ENCODE peak calls at places on chromosomes 6 and 20, in ten cellular contexts. W, L, E, M, V, H, D, C, I and X are unnamed samples.

GRCh38 chr20:16970751-16971150 is 222.6 kb downstream of the OTOR start:
- DNase-seq in W (no peak), L (no peak), E (no peak), M (no peak), V (no peak), H (no peak), D (no peak), C (no peak), I (no peak), X (no peak)

GRCh38 chr6:48080227-48081009 is 30.6 kb downstream of the PTCHD4 start:
- DNase-seq in W (no peak), L (peak; percentile 27), E (peak; percentile 16), M (no peak), V (no peak), H (no peak), D (no peak), C (peak; percentile 62), I (no peak), X (no peak)

GRCh38 chr20:52105045-52105572 is 86.5 kb downstream of the ZFP64 start:
- DNase-seq in W (no peak), L (peak; percentile 46), E (peak; percentile 40), M (peak; percentile 69), V (peak; percentile 39), H (no peak), D (peak; percentile 48), C (peak; percentile 44), I (peak; percentile 88), X (peak; percentile 51)

GRCh38 chr6:167404385-167405049 is 79.6 kb downstream of the TTLL2 start:
- DNase-seq in W (no peak), L (no peak), E (no peak), M (no peak), V (no peak), H (no peak), D (no peak), C (no peak), I (peak; percentile 14), X (no peak)

GRCh38 chr6:16249971-16250370 is 11.6 kb downstream of the GMPR start:
- DNase-seq in W (no peak), L (no peak), E (no peak), M (no peak), V (no peak), H (no peak), D (no peak), C (no peak), I (peak; percentile 36), X (no peak)

GRCh38 chr6:89298680-89299450 is 16.2 kb downstream of the GABRR2 start:
- DNase-seq in W (peak; percentile 93), L (peak; percentile 92), E (peak; percentile 15), M (no peak), V (peak; percentile 97), H (no peak), D (no peak), C (peak; percentile 58), I (no peak), X (no peak)

GRCh38 chr6:139161169-139161568 is 26.3 kb downstream of the HECA start:
- DNase-seq in W (no peak), L (peak; percentile 84), E (no peak), M (no peak), V (peak; percentile 13), H (no peak), D (no peak), C (peak; percentile 72), I (no peak), X (no peak)

GRCh38 chr6:49499121-49499520 is 602 bp upstream of the GLYATL3 start:
- DNase-seq in W (no peak), L (no peak), E (no peak), M (no peak), V (no peak), H (no peak), D (no peak), C (no peak), I (no peak), X (no peak)

GRCh38 chr6:92840246-92840930 is 579.0 kb downstream of the EPHA7 start:
- DNase-seq in W (no peak), L (peak; percentile 21), E (no peak), M (no peak), V (no peak), H (no peak), D (no peak), C (no peak), I (no peak), X (no peak)

GRCh38 chr6:106799008-106799952 is 169.9 kb downstream of the QRSL1 start:
- DNase-seq in W (peak; percentile 66), L (peak; percentile 12), E (no peak), M (no peak), V (peak; percentile 83), H (no peak), D (no peak), C (peak; percentile 87), I (no peak), X (no peak)

GRCh38 chr6:13005994-13006393 is 289.4 kb downstream of the PHACTR1 start:
- DNase-seq in W (no peak), L (no peak), E (no peak), M (no peak), V (no peak), H (no peak), D (peak; percentile 49), C (no peak), I (no peak), X (no peak)

GRCh38 chr6:79782775-79783174 is 151.6 kb downstream of the SH3BGRL2 start:
- DNase-seq in W (no peak), L (no peak), E (no peak), M (no peak), V (no peak), H (no peak), D (no peak), C (no peak), I (no peak), X (no peak)

GRCh38 chr6:26122402-26122792 is 35.2 kb downstream of the HFE start:
- DNase-seq in W (peak; percentile 46), L (no peak), E (peak; percentile 5), M (no peak), V (peak; percentile 49), H (peak; percentile 25), D (no peak), C (peak; percentile 36), I (peak; percentile 51), X (no peak)

GRCh38 chr6:118551063-118551672 is 3.1 kb downstream of the PLN start:
- DNase-seq in W (peak; percentile 61), L (peak; percentile 83), E (peak; percentile 53), M (no peak), V (peak; percentile 56), H (no peak), D (peak; percentile 41), C (peak; percentile 60), I (no peak), X (peak; percentile 48)

GRCh38 chr20:47551841-47552240 is 50.2 kb downstream of the NCOA3 start:
- DNase-seq in W (no peak), L (no peak), E (peak; percentile 26), M (no peak), V (peak; percentile 19), H (no peak), D (peak; percentile 52), C (no peak), I (no peak), X (no peak)

GRCh38 chr6:16473908-16474791 is 235.8 kb downstream of the GMPR start:
- DNase-seq in W (no peak), L (no peak), E (no peak), M (no peak), V (no peak), H (no peak), D (no peak), C (no peak), I (no peak), X (no peak)

GRCh38 chr6:167564416-167565250 is 239.7 kb downstream of the TTLL2 start:
- DNase-seq in W (no peak), L (no peak), E (no peak), M (peak; percentile 41), V (no peak), H (no peak), D (no peak), C (no peak), I (no peak), X (no peak)

GRCh38 chr6:139587469-139587868 is 213.0 kb upstream of the CITED2 start:
- DNase-seq in W (no peak), L (peak; percentile 86), E (peak; percentile 84), M (no peak), V (peak; percentile 45), H (no peak), D (no peak), C (peak; percentile 26), I (no peak), X (no peak)

GRCh38 chr6:68636710-68637470 is 1.8 kb downstream of the ADGRB3 start:
- DNase-seq in W (no peak), L (no peak), E (no peak), M (no peak), V (no peak), H (no peak), D (no peak), C (no peak), I (no peak), X (no peak)

DNA sequence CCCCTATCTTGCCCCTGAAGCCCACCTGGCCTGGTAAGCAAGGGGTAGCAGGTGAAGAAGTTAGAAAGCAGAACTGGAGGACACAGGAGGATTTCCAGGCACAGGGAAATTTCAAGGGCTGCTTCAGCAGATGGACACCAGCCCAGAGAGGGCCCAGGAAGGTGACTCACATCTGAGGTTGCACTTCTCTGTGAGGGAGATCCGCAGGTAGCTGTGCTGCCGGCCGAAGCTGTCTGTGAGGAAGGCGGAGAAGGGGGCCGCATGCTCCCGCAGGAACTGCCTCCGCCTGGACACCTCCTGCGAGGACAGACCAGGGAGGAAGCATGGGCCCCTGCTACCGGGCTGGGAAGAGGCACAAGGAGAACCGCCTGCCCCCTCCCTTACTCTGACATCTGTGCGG is 7.1 kb downstream of the MOCS1 start:
- DNase-seq in W (no peak), L (no peak), E (peak; percentile 56), M (no peak), V (peak; percentile 82), H (no peak), D (no peak), C (peak; percentile 20), I (no peak), X (no peak)
- TF ChIP-seq CTCF in W (no peak), L (no peak), E (no peak), M (no peak), V (no peak), H (no peak), D (no peak), C (no peak), I (no peak), X (no peak)

GRCh38 chr6:47009583-47009982 is 32.5 kb downstream of the ADGRF1 start:
- DNase-seq in W (no peak), L (no peak), E (no peak), M (no peak), V (no peak), H (no peak), D (no peak), C (no peak), I (no peak), X (no peak)
- TF ChIP-seq CTCF in W (no peak), L (no peak), E (no peak), M (no peak), V (no peak), H (no peak), D (peak; percentile 23), C (no peak), I (peak; percentile 35), X (no peak)

GRCh38 chr20:50395914-50396488 is 114.2 kb upstream of the PTPN1 start:
- DNase-seq in W (no peak), L (no peak), E (no peak), M (no peak), V (no peak), H (no peak), D (no peak), C (no peak), I (no peak), X (no peak)
- TF ChIP-seq CTCF in W (no peak), L (no peak), E (no peak), M (no peak), V (no peak), H (no peak), D (no peak), C (no peak), I (no peak), X (no peak)

GRCh38 chr6:33983109-33983475 is 162.8 kb downstream of the GRM4 start:
- DNase-seq in W (peak; percentile 7), L (no peak), E (no peak), M (peak; percentile 61), V (peak; percentile 31), H (peak; percentile 74), D (peak; percentile 36), C (peak; percentile 50), I (peak; percentile 34), X (no peak)
- TF ChIP-seq CTCF in W (peak; percentile 19), L (no peak), E (no peak), M (no peak), V (no peak), H (peak; percentile 21), D (no peak), C (peak; percentile 18), I (peak; percentile 14), X (no peak)